ENCODE peak calls at places on chromosome 6, in four cellular contexts. Q is K562, R is GM12878, G is HepG2. T is an unnamed sample.

GRCh38 chr6:138258197-138258596 is 39.9 kb upstream of the PBOV1 start:
- DNase-seq in R (no peak), G (no peak), Q (no peak), T (no peak)

GRCh38 chr6:90044833-90045337 is 150.6 kb downstream of the GJA10 start:
- DNase-seq in R (no peak), G (no peak), Q (peak; percentile 45), T (no peak)

GRCh38 chr6:868212-868611 is 175.3 kb upstream of the EXOC2 start:
- DNase-seq in G (no peak), R (no peak), Q (no peak), T (no peak)

GRCh38 chr6:31186052-31186734 is 15.7 kb upstream of the POU5F1 start:
- DNase-seq in R (no peak), Q (no peak), G (peak; percentile 75), T (no peak)

GRCh38 chr6:3913077-3913957 is 64.1 kb downstream of the FAM50B start:
- DNase-seq in R (no peak), G (peak; percentile 99), Q (peak; percentile 72), T (peak; percentile 23)

GRCh38 chr6:85691478-85691877 is 48.8 kb upstream of the SYNCRIP start:
- DNase-seq in G (no peak), R (no peak), Q (no peak), T (no peak)

GRCh38 chr6:143901885-143902708 is 37.8 kb downstream of the ZC2HC1B start:
- DNase-seq in R (peak; percentile 48), Q (no peak), G (no peak), T (no peak)

GRCh38 chr6:24802271-24803059 is 3.7 kb upstream of the ARMH2 start:
- DNase-seq in G (peak; percentile 61), Q (no peak), R (no peak), T (no peak)

GRCh38 chr6:170393033-170393432 is 86.5 kb downstream of the FAM120B start:
- DNase-seq in Q (no peak), G (no peak), R (no peak), T (no peak)

GRCh38 chr6:112231609-112232060 is 22.7 kb downstream of the LAMA4 start:
- DNase-seq in G (no peak), Q (no peak), R (no peak), T (peak; percentile 49)

GRCh38 chr6:122494665-122495272 is 23.2 kb upstream of the SERINC1 start:
- DNase-seq in R (no peak), Q (no peak), G (no peak), T (no peak)

GRCh38 chr6:119728935-119729334 is 379.4 kb upstream of the MAN1A1 start:
- DNase-seq in Q (no peak), R (no peak), G (no peak), T (no peak)

DNA sequence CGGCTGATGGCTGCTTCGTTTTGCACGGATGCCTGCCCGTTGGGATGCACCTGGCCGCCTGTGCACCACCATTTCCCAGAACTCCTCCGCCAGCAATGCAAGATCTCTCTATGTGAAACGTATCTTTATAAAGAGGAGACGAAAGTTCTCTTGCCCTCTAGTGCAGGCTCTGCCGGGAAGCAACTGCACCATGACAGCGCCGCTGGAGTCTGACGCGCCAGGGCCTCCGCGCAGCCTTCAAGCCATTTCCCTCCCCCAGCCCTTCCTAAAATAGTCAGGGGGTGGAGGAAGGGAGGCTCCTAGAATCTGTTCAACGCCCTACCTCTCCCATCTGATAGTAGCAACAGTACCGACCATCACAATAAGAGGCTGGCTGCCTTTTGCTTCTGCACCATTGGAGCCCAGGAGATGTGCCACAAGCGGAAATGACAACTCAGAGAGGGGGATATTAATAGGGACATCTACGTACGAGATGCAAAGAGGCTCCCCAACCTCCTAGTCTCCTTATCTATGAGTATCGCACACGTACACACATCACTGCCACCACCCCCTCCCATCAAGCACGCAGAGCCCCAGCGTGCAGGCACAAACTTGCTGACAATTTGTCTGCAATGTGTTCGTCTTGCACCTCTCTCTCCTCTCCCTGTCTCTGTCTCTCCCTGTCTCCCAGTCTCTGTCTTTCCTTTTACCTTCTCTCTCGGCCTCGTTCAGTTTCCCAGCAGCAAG is 1.1 kb downstream of the SYNE1 start:
- DNase-seq in Q (no peak), G (no peak), R (no peak), T (peak; percentile 20)
- TF ChIP-seq BHLHE40 in Q (no peak), G (no peak), R (no peak), T (no peak)

DNA sequence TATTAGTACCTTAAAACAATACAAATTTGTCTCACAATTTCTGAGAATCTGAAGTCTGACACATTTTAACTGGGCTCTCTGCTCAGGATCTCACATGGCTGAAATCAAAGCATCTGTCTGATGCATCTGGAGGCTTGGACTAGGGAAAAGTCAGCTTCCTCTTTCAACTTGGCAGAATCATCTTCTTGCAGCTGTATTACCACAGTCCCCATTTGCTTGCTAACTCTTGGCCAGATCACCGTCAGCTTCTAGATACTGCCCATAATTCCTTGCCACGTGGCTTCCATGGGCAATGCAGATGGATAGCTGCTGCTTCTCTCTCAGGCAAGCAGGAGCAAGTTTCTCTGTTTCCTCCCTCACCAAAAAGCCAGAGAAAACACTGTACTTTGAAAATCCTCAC is 1106.4 kb upstream of the CITED2 start:
- DNase-seq in G (no peak), Q (no peak), R (no peak), T (no peak)
- TF ChIP-seq FOXM1 in G (no peak), Q (no peak), R (no peak), T (no peak)

GRCh38 chr6:132919476-132919875 is 105.1 kb downstream of the RPS12 start:
- DNase-seq in G (no peak), R (no peak), Q (no peak), T (no peak)

GRCh38 chr6:132919028-132919427 is 104.7 kb downstream of the RPS12 start:
- DNase-seq in R (no peak), Q (no peak), G (no peak), T (no peak)
- TF ChIP-seq BHLHE40 in R (no peak), Q (no peak), G (no peak), T (no peak)

GRCh38 chr6:166600932-166601331 is 14.5 kb upstream of the RAMACL start:
- DNase-seq in G (no peak), R (no peak), Q (no peak), T (no peak)

GRCh38 chr6:166596741-166597507 is 10.4 kb upstream of the RAMACL start:
- DNase-seq in R (no peak), Q (no peak), G (no peak), T (no peak)

GRCh38 chr6:166597711-166598440 is 11.4 kb upstream of the RAMACL start:
- DNase-seq in R (no peak), G (no peak), Q (no peak), T (no peak)

GRCh38 chr6:166599158-166599557 is 12.7 kb upstream of the RAMACL start:
- DNase-seq in Q (no peak), R (no peak), G (no peak), T (no peak)

DNA sequence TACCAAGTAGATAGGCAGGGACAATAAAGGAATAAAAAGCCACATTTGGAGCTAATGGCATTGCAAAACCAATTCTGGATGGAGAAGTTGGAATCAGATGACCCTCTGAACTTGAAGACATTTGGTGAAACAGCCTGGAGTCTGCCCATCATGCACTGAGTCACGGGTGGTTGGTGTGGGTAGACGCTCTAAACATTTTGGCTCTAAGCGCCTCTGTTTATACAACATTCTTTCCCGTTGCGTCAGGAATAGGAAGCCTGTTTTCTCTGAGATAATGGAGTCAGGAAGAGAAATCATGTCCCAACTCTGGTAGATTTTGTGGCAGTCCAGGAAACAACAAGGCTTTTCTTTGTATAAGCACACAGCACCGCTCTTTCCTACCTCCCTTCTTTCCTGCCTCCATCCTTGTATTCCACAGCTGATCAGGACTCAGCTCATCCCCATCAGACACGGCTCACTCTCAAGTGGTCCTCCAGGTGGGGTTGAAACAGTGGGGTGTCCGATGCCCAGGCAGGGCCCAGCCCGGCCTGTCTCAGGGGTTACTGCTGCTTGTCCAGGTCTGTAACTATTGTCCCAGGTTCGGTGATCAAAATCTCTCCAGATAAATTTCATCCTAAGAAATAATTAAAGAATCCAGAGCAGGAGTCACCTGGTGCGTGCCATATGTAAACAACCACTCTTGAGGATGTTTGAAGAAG is 12.1 kb upstream of the RAMACL start:
- DNase-seq in Q (no peak), R (no peak), G (no peak), T (no peak)
- TF ChIP-seq FOXM1 in Q (no peak), R (no peak), G (no peak), T (no peak)

GRCh38 chr6:13929196-13929595 is 4.4 kb downstream of the RNF182 start:
- DNase-seq in Q (no peak), G (no peak), R (no peak), T (no peak)

GRCh38 chr6:13924146-13924948 is 405 bp upstream of the RNF182 start:
- DNase-seq in R (no peak), G (no peak), Q (peak; percentile 27), T (peak; percentile 30)

GRCh38 chr6:13924949-13925881 is at the start of gene RNF182:
- DNase-seq in G (no peak), Q (peak; percentile 93), R (no peak), T (peak; percentile 82)

GRCh38 chr6:13926378-13926777 is 1.6 kb downstream of the RNF182 start:
- DNase-seq in Q (no peak), R (no peak), G (no peak), T (no peak)

DNA sequence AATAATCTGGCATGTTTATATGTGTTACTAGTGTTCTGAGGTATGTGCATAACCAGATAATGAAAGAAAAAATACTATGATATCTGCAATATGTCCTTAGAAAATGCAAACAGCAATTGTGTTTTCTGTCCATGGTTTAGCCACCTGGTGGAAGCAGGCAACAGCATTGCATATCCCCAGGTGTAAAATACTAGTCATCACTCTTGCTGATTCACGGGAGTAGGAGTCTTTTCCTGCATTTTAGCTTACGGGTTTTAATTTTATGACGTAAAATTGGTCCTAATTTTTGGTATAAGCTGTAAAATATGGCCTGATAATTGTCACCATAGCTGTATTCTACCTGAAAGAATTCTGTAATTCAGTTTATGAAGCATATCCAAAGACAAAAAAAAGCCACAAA is 2.5 kb downstream of the RNF182 start:
- DNase-seq in Q (peak; percentile 45), R (no peak), G (no peak), T (no peak)
- TF ChIP-seq BHLHE40 in Q (no peak), R (no peak), G (no peak), T (no peak)

GRCh38 chr6:75376347-75377024 is 91.9 kb upstream of the TMEM30A start:
- DNase-seq in R (no peak), Q (no peak), G (no peak), T (no peak)
- TF ChIP-seq FOXM1 in R (no peak), Q (no peak), G (no peak), T (no peak)

DNA sequence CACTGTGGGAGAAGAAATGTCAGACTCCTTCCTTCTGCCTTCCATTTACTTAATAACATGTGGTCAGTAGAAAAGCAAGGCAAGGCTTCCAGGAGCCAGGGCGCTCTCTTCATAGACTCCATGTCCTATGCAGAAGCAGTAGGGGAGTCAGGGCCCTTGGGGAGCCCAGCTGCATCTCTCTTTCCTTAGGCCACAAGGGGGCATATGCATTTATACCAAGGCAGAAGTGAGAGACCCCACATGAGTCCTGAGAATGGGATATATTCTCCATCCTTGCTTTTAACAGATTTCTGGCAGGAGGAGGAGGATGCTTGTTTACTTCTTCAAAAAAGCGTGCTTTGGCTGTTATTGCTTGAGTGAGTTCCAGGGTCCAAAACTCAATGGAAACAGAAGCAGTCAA is 198.5 kb downstream of the HIVEP2 start:
- DNase-seq in R (no peak), Q (no peak), G (peak; percentile 56), T (peak; percentile 38)
- TF ChIP-seq BHLHE40 in R (no peak), Q (no peak), G (no peak), T (no peak)

GRCh38 chr6:53109612-53110011 is 39.0 kb downstream of the GCM1 start:
- DNase-seq in R (no peak), G (no peak), Q (no peak), T (no peak)

GRCh38 chr6:53104916-53105315 is 39.7 kb downstream of the FBXO9 start:
- DNase-seq in G (no peak), R (no peak), Q (no peak), T (no peak)

GRCh38 chr6:53103993-53104675 is 38.9 kb downstream of the FBXO9 start:
- DNase-seq in R (no peak), G (peak; percentile 74), Q (peak; percentile 15), T (no peak)

GRCh38 chr6:53111865-53112264 is 36.8 kb downstream of the GCM1 start:
- DNase-seq in Q (no peak), R (no peak), G (no peak), T (no peak)

GRCh38 chr6:53107091-53107490 is 41.5 kb downstream of the GCM1 start:
- DNase-seq in R (no peak), G (no peak), Q (no peak), T (no peak)
- TF ChIP-seq FOXM1 in R (no peak), G (no peak), Q (no peak), T (no peak)